ENCODE peak calls at places on chromosomes 16 and 17, in six cellular contexts. O is lower leg skin, A is A549, Q is tibial nerve, V is MM.1S, C is astrocyte of the spinal cord. G is an unnamed sample.

GRCh38 chr17:63446218-63446980 is at the start of gene CYB561:
- DNase-seq in O (peak), A (peak), Q (peak), V (peak), C (peak), G (peak)

GRCh38 chr17:19372866-19373505 is 5.3 kb upstream of the MAPK7 start:
- DNase-seq in O (peak), A (no peak), Q (no peak), V (no peak), C (no peak), G (peak)

GRCh38 chr16:87851141-87851587 is 18.1 kb downstream of the SLC7A5 start:
- DNase-seq in O (no peak), A (no peak), Q (no peak), V (no peak), C (no peak), G (no peak)

GRCh38 chr17:1997587-1998425 is 27.3 kb downstream of the RTN4RL1 start:
- DNase-seq in O (no peak), A (peak), Q (no peak), V (no peak), C (no peak), G (peak)

GRCh38 chr16:30697264-30698138 is 1.5 kb upstream of the SRCAP start:
- DNase-seq in O (no peak), A (peak), Q (no peak), V (peak), C (no peak), G (no peak)

GRCh38 chr17:32341141-32341856 is 674 bp downstream of the C17orf75 start:
- DNase-seq in O (peak), A (no peak), Q (no peak), V (peak), C (no peak), G (no peak)

GRCh38 chr16:9072806-9073341 is 18.6 kb upstream of the HAPSTR1 start:
- DNase-seq in O (no peak), A (no peak), Q (no peak), V (peak), C (peak), G (no peak)

GRCh38 chr17:2412561-2413021 is 11.7 kb upstream of the MNT start:
- DNase-seq in O (no peak), A (no peak), Q (no peak), V (no peak), C (peak), G (peak)

GRCh38 chr17:77025781-77026180 is 115.0 kb upstream of the SEC14L1 start:
- DNase-seq in O (no peak), A (no peak), Q (no peak), V (no peak), C (no peak), G (no peak)

GRCh38 chr16:73176577-73177013 is 128.7 kb upstream of the ZFHX3 start:
- DNase-seq in O (no peak), A (peak), Q (no peak), V (no peak), C (peak), G (no peak)

GRCh38 chr17:43170140-43170765 is 761 bp upstream of the NBR1 start:
- DNase-seq in O (peak), A (peak), Q (peak), V (peak), C (peak), G (peak)

GRCh38 chr17:50310455-50311111 is 35.3 kb upstream of the XYLT2 start:
- DNase-seq in O (no peak), A (no peak), Q (no peak), V (no peak), C (no peak), G (no peak)

GRCh38 chr17:35286120-35286781 is 43.4 kb downstream of the SLFN5 start:
- DNase-seq in O (no peak), A (no peak), Q (no peak), V (peak), C (no peak), G (no peak)

GRCh38 chr16:86621966-86622365 is 43.6 kb downstream of the FOXL1 start:
- DNase-seq in O (peak), A (no peak), Q (no peak), V (no peak), C (no peak), G (no peak)

GRCh38 chr16:57017251-57017650 is 27.9 kb downstream of the NLRC5 start:
- DNase-seq in O (no peak), A (no peak), Q (no peak), V (no peak), C (no peak), G (peak)

GRCh38 chr16:27430923-27431484 is 29.0 kb downstream of the IL21R start:
- DNase-seq in O (peak), A (no peak), Q (no peak), V (no peak), C (no peak), G (peak)

GRCh38 chr16:29318037-29318436 is 88.5 kb downstream of the NPIPB11 start:
- DNase-seq in O (peak), A (peak), Q (no peak), V (peak), C (peak), G (no peak)
- TF ChIP-seq CTCF in O (no peak), A (peak), Q (no peak), V (peak), C (peak), G (no peak)

GRCh38 chr16:3490911-3491629 is 4.2 kb downstream of the C16orf90 start:
- DNase-seq in O (no peak), A (no peak), Q (no peak), V (no peak), C (no peak), G (no peak)
- TF ChIP-seq CTCF in O (no peak), A (no peak), Q (no peak), V (peak), C (no peak), G (no peak)

DNA sequence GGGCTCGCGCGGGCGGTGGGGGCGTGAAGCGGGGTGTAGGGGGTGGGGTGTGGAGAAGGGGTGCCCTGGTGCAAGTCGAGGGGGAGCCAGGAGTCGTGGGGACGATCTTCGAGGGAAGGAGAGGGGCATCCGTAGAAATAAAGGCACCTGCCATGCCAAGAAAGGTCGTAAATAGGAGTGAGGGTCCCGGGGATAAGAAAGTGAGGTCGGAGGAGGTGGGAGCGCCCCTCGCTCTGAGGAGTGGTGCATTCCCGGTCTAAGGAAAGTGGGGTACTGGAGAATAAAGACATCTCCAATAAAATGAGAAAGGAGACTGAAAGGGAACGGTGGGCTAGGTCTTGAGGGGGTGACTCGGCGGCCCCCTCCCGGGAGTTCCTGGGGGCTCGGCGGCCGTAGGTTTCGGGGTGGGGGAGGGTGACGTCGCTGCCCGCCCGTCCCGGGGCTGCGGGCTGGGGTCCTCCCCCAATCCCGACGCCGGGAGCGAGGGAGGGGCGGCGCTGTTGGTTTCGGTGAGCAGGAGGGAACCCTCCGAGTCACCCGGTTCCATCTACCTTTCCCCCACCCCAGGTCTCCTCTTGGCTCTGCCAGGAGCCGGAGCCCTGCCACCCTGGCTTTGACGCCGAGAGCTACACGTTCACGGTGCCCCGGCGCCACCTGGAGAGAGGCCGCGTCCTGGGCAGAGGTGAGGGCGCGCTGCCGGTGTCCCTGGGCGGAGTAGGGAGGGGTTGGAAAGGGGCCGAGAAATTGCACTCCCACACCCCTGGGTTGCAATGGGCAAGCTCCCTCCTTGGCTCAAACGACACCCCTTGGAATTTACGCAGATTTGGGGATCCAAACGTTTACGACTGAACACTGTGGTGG is 868 bp downstream of the CDH1 start:
- DNase-seq in O (no peak), A (peak), Q (no peak), V (no peak), C (no peak), G (no peak)
- TF ChIP-seq CTCF in O (no peak), A (peak), Q (no peak), V (no peak), C (peak), G (no peak)

GRCh38 chr17:40801157-40801556 is 1.4 kb upstream of the KRT28 start:
- DNase-seq in O (no peak), A (no peak), Q (no peak), V (no peak), C (no peak), G (no peak)
- TF ChIP-seq CTCF in O (no peak), A (no peak), Q (no peak), V (no peak), C (no peak), G (no peak)

GRCh38 chr17:56231693-56232092 is 78.4 kb downstream of the ANKFN1 start:
- DNase-seq in O (no peak), A (no peak), Q (no peak), V (no peak), C (no peak), G (no peak)
- TF ChIP-seq CTCF in O (no peak), A (no peak), Q (no peak), V (no peak), C (no peak), G (no peak)

GRCh38 chr17:10754109-10754508 is 24.3 kb upstream of the TMEM220 start:
- DNase-seq in O (no peak), A (peak), Q (no peak), V (peak), C (no peak), G (no peak)
- TF ChIP-seq CTCF in O (no peak), A (peak), Q (no peak), V (peak), C (peak), G (no peak)

GRCh38 chr17:38456031-38456815 is 28.0 kb downstream of the ARHGAP23 start:
- DNase-seq in O (no peak), A (peak), Q (no peak), V (no peak), C (no peak), G (no peak)
- TF ChIP-seq CTCF in O (no peak), A (no peak), Q (peak), V (no peak), C (peak), G (no peak)

GRCh38 chr16:3021449-3022207 is 1.5 kb downstream of the TNFRSF12A start:
- DNase-seq in O (peak), A (peak), Q (peak), V (no peak), C (peak), G (peak)
- TF ChIP-seq CTCF in O (no peak), A (peak), Q (peak), V (no peak), C (peak), G (peak)

DNA sequence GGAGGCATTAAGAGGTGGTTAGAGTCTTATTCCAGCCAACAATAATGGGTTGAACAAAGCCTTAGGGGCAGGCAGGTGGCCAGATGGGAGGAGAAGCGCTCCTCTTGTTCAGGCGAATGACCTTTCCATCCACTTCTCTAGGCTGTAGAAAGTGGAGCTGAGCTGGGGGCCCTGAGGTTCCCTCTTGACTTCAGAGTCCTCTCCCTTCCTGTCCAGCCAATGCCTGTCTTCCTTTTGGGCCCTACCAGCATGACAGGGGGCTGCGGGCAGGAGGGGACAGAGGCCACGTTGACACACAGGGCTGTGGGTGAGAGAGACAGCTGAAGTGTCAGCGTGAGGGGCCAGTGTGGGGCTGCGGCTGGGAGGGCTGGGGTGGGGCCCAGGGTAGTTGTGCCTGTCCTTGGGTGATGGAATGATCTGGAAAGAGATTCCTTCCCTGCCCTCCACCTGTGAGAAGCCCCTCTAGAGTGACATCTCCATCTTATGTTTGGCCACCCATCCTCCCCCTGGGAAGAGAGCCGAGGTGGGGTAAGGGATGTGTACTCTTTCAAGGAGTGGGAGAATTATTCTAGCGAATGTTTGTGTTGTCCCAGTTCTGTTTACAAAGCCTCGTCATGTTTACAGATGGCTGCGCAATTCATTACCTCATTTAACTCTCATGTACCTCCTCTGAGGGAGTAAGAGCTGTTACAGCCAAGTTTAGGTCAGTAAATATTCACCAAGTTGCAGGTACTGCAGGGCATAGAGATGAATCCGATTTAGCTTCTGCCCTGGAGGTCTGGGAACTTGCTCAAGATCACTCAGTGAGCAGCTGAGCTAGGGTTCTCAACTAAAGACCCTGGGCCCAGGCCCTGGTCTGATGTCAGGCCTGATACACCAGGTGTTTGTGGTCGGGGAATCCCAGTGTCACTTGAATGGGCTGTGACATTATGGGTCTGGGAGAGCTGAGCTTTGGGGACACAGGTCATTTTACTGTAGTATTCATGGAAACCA is 3.3 kb downstream of the ERBB2 start:
- DNase-seq in O (no peak), A (peak), Q (no peak), V (peak), C (no peak), G (no peak)
- TF ChIP-seq CTCF in O (no peak), A (no peak), Q (no peak), V (no peak), C (no peak), G (no peak)

GRCh38 chr16:67372664-67373063 is 20.6 kb downstream of the TPPP3 start:
- DNase-seq in O (no peak), A (no peak), Q (peak), V (peak), C (peak), G (no peak)
- TF ChIP-seq CTCF in O (no peak), A (peak), Q (peak), V (peak), C (peak), G (peak)

G was measured in suprapubic skin.